ENCODE peak calls at places on chromosomes 4 and X, in five cellular contexts. L, D, U, O and K are unnamed samples. For H3K36me3, the result is how much of the 10 kb centered on the place peaks cover.

GRCh38 chr4:169765845-169766244 is 8.1 kb upstream of the HPF1 start:
- DNase-seq in L (no peak), D (no peak), U (no peak), O (no peak), K (no peak)

GRCh38 chr4:139083533-139084424 is 68.2 kb downstream of the NOCT start:
- DNase-seq in L (peak), D (peak), U (peak), O (peak), K (peak)

GRCh38 chrX:74232859-74233258 is 71.1 kb upstream of the ZCCHC13 start:
- DNase-seq in L (no peak), D (peak), U (no peak), O (no peak), K (no peak)

GRCh38 chr4:45155081-45155777 is 428.9 kb upstream of the GNPDA2 start:
- DNase-seq in L (no peak), D (no peak), U (no peak), O (no peak), K (no peak)

GRCh38 chrX:47581731-47582647 is at the start of gene TIMP1:
- DNase-seq in L (peak), D (peak), U (peak), O (peak), K (peak)

GRCh38 chr4:151403656-151404055 is 5.3 kb upstream of the FHIP1A start:
- DNase-seq in L (no peak), D (no peak), U (no peak), O (no peak), K (no peak)

GRCh38 chrX:12978205-12979010 is 3.5 kb downstream of the TMSB4X start:
- DNase-seq in L (no peak), D (peak), U (peak), O (no peak), K (peak)

GRCh38 chrX:465418-465817 is 78.7 kb upstream of the PPP2R3B start:
- DNase-seq in L (no peak), D (no peak), U (no peak), O (no peak), K (no peak)

GRCh38 chrX:104351173-104351769 is 96.5 kb upstream of the ESX1 start:
- DNase-seq in L (no peak), D (peak), U (no peak), O (no peak), K (no peak)

DNA sequence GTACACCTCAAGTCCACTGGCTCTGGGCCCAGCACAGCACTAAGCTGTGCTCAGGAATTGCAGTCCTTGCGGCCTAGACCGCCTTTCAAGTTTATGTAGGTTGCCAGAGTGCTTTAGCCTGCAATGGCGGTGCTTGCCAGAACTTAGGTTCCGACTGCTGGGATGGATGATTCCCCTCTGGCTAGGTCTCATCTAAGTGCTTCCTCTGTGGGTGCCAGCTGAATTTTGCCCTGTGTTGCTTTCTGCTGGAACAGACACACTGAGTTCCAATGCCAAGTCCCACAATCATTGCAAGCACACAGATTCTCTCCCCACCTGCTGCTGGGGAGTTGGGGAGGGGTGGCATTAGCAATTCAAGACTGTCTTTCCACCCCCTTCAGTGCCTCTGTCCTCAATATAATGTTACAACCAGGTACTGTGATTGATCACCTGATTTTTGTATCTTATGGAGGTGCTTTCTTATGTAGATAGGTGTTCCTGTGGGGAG is 129.5 kb downstream of the GRID2 start:
- DNase-seq in L (no peak), D (no peak), U (no peak), O (no peak), K (no peak)
- TF ChIP-seq POLR2A in L (no peak), D (no peak), U (no peak), O (no peak), K (no peak)

GRCh38 chr4:140187316-140187695 is 33.3 kb upstream of the MAML3 start:
- DNase-seq in L (no peak), D (peak), U (no peak), O (no peak), K (no peak)
- H3K36me3 ChIP-seq in L (under half), D (under half), U (under half), O (under half), K (under half)

DNA sequence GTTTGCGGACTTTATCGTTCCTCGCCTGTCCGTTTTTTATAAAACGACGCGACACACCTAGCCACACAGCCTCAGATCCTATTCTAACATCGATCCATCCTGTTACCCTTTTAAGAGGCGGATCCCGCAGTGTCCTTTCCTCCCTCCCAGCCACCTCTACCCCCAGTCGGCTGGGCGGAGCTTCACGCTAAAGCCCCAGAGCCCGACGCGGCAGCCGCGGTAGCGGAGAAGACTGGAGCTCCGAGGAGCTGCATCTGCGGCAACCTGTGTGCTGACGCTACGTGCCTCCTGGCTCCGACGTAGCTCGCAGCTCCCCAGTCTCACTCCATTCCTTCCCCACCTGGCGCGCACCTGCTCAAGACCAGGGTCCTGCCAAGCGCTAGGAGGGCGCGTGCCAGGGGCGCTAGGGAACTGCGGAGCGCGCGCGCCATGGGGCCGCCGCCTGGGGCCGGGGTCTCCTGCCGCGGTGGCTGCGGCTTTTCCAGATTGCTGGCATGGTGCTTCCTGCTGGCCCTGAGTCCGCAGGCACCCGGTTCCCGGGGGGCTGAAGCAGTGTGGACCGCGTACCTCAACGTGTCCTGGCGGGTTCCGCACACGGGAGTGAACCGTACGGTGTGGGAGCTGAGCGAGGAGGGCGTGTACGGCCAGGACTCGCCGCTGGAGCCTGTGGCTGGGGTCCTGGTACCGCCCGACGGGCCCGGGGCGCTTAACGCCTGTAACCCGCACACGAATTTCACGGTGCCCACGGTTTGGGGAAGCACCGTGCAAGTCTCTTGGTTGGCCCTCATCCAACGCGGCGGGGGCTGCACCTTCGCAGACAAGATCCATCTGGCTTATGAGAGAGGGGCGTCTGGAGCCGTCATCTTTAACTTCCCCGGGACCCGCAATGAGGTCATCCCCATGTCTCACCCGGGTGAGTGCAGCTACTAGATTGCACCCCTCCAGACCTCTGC is at the start of gene RNF128:
- DNase-seq in L (no peak), D (peak), U (peak), O (peak), K (peak)
- TF ChIP-seq POLR2A in L (no peak), D (no peak), U (peak), O (peak), K (peak)

GRCh38 chr4:853416-853781 is 27.5 kb upstream of the CPLX1 start:
- DNase-seq in L (no peak), D (no peak), U (no peak), O (peak), K (no peak)
- H3K36me3 ChIP-seq in L (half or more), D (half or more), U (under half), O (under half), K (under half)

GRCh38 chrX:130401415-130402210 is at the start of gene RBMX2:
- DNase-seq in L (peak), D (peak), U (peak), O (peak), K (peak)
- TF ChIP-seq POLR2A in L (no peak), D (no peak), U (peak), O (peak), K (peak)

GRCh38 chr4:75924309-75924708 is 16.5 kb downstream of the NAAA start:
- DNase-seq in L (no peak), D (no peak), U (no peak), O (no peak), K (no peak)

GRCh38 chr4:75919914-75920313 is 17.7 kb upstream of the PPEF2 start:
- DNase-seq in L (no peak), D (peak), U (peak), O (peak), K (no peak)

GRCh38 chr4:75920327-75920726 is 18.1 kb upstream of the PPEF2 start:
- DNase-seq in L (no peak), D (no peak), U (peak), O (no peak), K (no peak)

GRCh38 chr4:75922588-75922987 is 18.2 kb downstream of the NAAA start:
- DNase-seq in L (no peak), D (no peak), U (no peak), O (no peak), K (no peak)

DNA sequence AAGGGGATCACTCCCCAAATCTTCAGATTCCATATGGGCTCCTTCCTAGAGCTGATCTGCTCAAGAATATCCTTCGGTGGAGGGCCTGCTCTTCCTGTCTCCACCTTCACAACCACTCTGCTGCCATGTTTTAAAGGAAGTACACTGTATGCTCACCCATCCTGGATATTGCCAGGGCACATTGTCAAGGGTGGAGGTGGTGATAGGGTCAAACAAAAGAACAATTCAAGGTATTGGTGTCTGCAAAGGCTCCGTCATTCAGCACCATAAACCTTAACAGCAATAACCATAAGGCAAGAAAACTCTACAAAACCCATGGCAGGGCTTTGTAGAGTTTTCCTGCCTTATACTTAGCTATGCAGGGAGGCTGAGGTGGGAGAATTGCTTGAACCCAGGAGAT is 18.9 kb downstream of the NAAA start:
- DNase-seq in L (no peak), D (no peak), U (peak), O (no peak), K (no peak)
- H3K36me3 ChIP-seq in L (under half), D (under half), U (under half), O (under half), K (under half)

DNA sequence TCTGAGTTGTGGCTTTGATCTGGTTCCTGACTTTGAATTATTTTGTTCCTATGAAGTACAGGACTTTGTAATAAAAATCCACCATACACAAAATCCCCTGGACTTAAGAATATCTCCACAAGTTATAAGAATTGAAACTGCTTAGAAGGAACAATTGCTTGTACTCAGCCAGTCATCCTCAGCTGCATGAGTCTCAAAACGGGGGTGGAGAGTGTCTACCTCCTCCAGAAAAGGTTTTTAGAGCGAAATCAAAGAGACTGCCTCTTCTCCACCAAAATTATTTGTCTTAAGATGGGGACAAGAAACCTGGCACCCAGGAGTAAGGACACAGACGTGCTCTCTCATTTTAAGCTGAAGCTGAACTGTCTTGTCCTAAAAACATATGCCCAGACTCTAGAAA is 74.7 kb downstream of the SNCA start:
- DNase-seq in L (no peak), D (no peak), U (no peak), O (no peak), K (no peak)
- TF ChIP-seq POLR2A in L (no peak), D (no peak), U (no peak), O (no peak), K (no peak)

GRCh38 chr4:7062816-7063215 is 5.0 kb downstream of the GRPEL1 start:
- DNase-seq in L (no peak), D (no peak), U (no peak), O (no peak), K (no peak)
- H3K36me3 ChIP-seq in L (under half), D (under half), U (under half), O (under half), K (under half)

DNA sequence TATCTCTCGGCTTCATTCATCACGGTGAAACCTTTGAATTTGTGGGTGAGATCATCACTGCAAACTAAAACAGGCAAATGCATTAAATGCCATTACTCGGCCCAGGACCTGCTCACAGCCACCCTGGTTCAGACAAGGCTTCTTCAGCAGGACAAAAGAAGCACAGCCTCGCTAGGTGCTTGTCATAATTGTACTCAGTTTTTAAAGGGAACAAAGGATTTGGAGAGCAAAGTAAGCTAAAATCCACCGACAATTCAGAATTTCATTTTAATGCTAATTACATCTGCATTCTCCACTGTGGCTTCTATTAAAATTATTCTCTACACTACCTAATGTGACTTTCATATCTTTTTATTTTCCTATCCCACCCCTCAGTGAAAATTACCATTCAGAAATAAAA is 57.0 kb downstream of the PCYT1B start:
- DNase-seq in L (no peak), D (no peak), U (no peak), O (no peak), K (no peak)
- TF ChIP-seq POLR2A in L (no peak), D (no peak), U (no peak), O (no peak), K (no peak)

GRCh38 chr4:154529737-154530136 is 20.5 kb downstream of the PLRG1 start:
- DNase-seq in L (no peak), D (no peak), U (no peak), O (no peak), K (no peak)

GRCh38 chr4:154528866-154529265 is 21.3 kb downstream of the PLRG1 start:
- DNase-seq in L (no peak), D (no peak), U (no peak), O (no peak), K (no peak)

GRCh38 chr4:154527308-154527707 is 22.9 kb downstream of the PLRG1 start:
- DNase-seq in L (no peak), D (no peak), U (no peak), O (no peak), K (no peak)

DNA sequence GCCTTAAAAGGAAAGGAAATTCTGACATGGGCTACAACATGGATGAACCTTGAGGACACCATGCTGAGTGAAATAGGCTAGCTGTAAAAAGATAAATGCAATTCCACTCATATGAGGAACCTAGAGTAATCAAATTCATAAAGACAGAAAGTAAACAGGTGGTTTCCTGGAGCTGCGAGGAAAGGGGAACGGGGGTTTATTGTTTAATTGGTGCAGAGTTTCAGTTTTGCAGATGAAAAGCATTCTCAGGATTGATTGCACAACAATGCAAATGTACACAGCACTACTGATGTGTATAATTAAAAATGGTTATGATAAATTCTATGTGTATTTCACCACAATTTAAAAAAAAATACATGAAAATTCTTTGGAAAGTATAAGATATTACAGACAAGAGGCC is 24.0 kb downstream of the PLRG1 start:
- DNase-seq in L (no peak), D (no peak), U (no peak), O (no peak), K (no peak)
- H3K36me3 ChIP-seq in L (under half), D (under half), U (under half), O (under half), K (under half)